ENCODE peak calls at places on chromosomes 6 and 20, in four cellular contexts. One of them, this sample, is unnamed.

GRCh38 chr6:162543221-162543620 is 184.3 kb downstream of the PRKN start:
- DNase-seq in A549: no peak
- DNase-seq in K562: no peak
- DNase-seq in HepG2: no peak
- DNase-seq in this sample: no peak

GRCh38 chr6:164929155-164929977 is 380.0 kb downstream of the C6orf118 start:
- DNase-seq in A549: no peak
- DNase-seq in K562: no peak
- DNase-seq in HepG2: no peak
- DNase-seq in this sample: no peak

GRCh38 chr6:122717350-122717749 is 62.2 kb upstream of the FABP7 start:
- DNase-seq in A549: no peak
- DNase-seq in K562: no peak
- DNase-seq in HepG2: no peak
- DNase-seq in this sample: no peak

GRCh38 chr6:40160826-40161225 is 226.6 kb upstream of the MOCS1 start:
- DNase-seq in A549: no peak
- DNase-seq in K562: peak
- DNase-seq in HepG2: no peak
- DNase-seq in this sample: no peak

GRCh38 chr20:51382986-51383821 is 159.3 kb downstream of the NFATC2 start:
- DNase-seq in A549: no peak
- DNase-seq in K562: no peak
- DNase-seq in HepG2: no peak
- DNase-seq in this sample: no peak

GRCh38 chr20:32798046-32798985 is 21.4 kb upstream of the MAPRE1 start:
- DNase-seq in A549: no peak
- DNase-seq in K562: no peak
- DNase-seq in HepG2: no peak
- DNase-seq in this sample: no peak

GRCh38 chr6:9647599-9647998 is 767.3 kb downstream of the TFAP2A start:
- DNase-seq in A549: no peak
- DNase-seq in K562: no peak
- DNase-seq in HepG2: no peak
- DNase-seq in this sample: no peak

GRCh38 chr20:24066075-24066700 is 77.6 kb upstream of the GGTLC1 start:
- DNase-seq in A549: no peak
- DNase-seq in K562: no peak
- DNase-seq in HepG2: no peak
- DNase-seq in this sample: no peak

GRCh38 chr6:75213112-75213511 is 7.3 kb upstream of the COL12A1 start:
- DNase-seq in A549: no peak
- DNase-seq in K562: no peak
- DNase-seq in HepG2: no peak
- DNase-seq in this sample: no peak

GRCh38 chr6:132912273-132912672 is 97.9 kb downstream of the RPS12 start:
- DNase-seq in A549: no peak
- DNase-seq in K562: no peak
- DNase-seq in HepG2: no peak
- DNase-seq in this sample: no peak

GRCh38 chr20:21280496-21281016 is 22.6 kb upstream of the XRN2 start:
- DNase-seq in A549: no peak
- DNase-seq in K562: no peak
- DNase-seq in HepG2: peak
- DNase-seq in this sample: no peak

GRCh38 chr20:62580733-62581132 is 61.6 kb upstream of the SLCO4A1 start:
- DNase-seq in A549: no peak
- DNase-seq in K562: no peak
- DNase-seq in HepG2: no peak
- DNase-seq in this sample: no peak

GRCh38 chr6:147132889-147133288 is 71.3 kb upstream of the STXBP5 start:
- DNase-seq in A549: no peak
- DNase-seq in K562: no peak
- DNase-seq in HepG2: no peak
- DNase-seq in this sample: no peak

GRCh38 chr6:134523903-134524302 is 206.0 kb upstream of the SGK1 start:
- DNase-seq in A549: no peak
- DNase-seq in K562: no peak
- DNase-seq in HepG2: no peak
- DNase-seq in this sample: no peak

GRCh38 chr6:38489951-38490350 is 149.8 kb downstream of the BTBD9 start:
- DNase-seq in A549: no peak
- DNase-seq in K562: no peak
- DNase-seq in HepG2: no peak
- DNase-seq in this sample: no peak

GRCh38 chr6:38701551-38701950 is 1.4 kb downstream of the GLO1 start:
- DNase-seq in A549: no peak
- DNase-seq in K562: no peak
- DNase-seq in HepG2: no peak
- DNase-seq in this sample: no peak

GRCh38 chr20:33277471-33278441 is 5.3 kb upstream of the BPIFB1 start:
- DNase-seq in A549: no peak
- DNase-seq in K562: no peak
- DNase-seq in HepG2: peak
- DNase-seq in this sample: no peak

GRCh38 chr6:491233-491632 is 99.7 kb downstream of the IRF4 start:
- DNase-seq in A549: no peak
- DNase-seq in K562: no peak
- DNase-seq in HepG2: no peak
- DNase-seq in this sample: no peak

GRCh38 chr20:31864521-31865400 is 5.6 kb downstream of the DUSP15 start:
- DNase-seq in A549: no peak
- DNase-seq in K562: no peak
- DNase-seq in HepG2: no peak
- DNase-seq in this sample: no peak

GRCh38 chr20:44909872-44910689 is at the start of gene PABPC1L:
- DNase-seq in A549: peak
- DNase-seq in K562: peak
- DNase-seq in HepG2: peak
- DNase-seq in this sample: peak

GRCh38 chr20:40265872-40266533 is 423.0 kb downstream of the MAFB start:
- DNase-seq in A549: no peak
- DNase-seq in K562: no peak
- DNase-seq in HepG2: peak
- DNase-seq in this sample: no peak

GRCh38 chr20:57102566-57102965 is 163.9 kb downstream of the BMP7 start:
- DNase-seq in A549: no peak
- DNase-seq in K562: no peak
- DNase-seq in HepG2: no peak
- DNase-seq in this sample: no peak

GRCh38 chr6:158042245-158042798 is 60.7 kb downstream of the SYNJ2 start:
- DNase-seq in A549: no peak
- DNase-seq in K562: peak
- DNase-seq in HepG2: peak
- DNase-seq in this sample: no peak

GRCh38 chr6:163355471-163355991 is 59.0 kb upstream of the QKI start:
- DNase-seq in A549: no peak
- DNase-seq in K562: no peak
- DNase-seq in HepG2: peak
- DNase-seq in this sample: no peak

GRCh38 chr20:48983423-48984400 is 62.2 kb downstream of the ARFGEF2 start:
- DNase-seq in A549: peak
- DNase-seq in K562: peak
- DNase-seq in HepG2: no peak
- DNase-seq in this sample: no peak

DNA sequence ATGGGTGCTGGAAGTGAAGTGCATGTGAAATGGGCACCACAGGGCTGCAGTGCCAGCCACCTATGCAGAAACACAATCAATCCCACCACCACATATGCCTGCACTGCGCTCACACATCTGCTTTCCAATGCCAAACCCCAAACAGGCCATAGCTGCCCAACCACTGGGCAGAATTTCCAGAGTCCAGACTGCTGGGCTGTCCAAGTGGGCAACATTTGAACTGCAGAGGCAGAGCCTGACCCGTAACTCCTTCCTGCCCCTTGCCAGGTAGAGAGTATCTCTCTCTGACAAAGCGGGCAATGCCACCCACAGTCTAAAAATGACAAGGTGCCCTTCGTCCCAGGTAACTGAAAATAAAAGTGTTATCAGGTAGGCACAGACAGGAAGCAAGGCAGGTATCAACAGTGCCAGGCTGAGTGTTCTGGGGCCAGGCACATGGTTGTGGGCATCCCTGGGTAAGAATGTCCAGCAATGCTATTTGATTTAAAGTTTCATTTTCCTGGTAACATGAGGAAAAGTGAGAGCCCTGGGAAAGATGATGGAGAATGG is 79.5 kb downstream of the FOXA2 start:
- DNase-seq in A549: no peak
- DNase-seq in K562: no peak
- DNase-seq in HepG2: no peak
- DNase-seq in this sample: no peak
- TF ChIP-seq KDM1A in A549: no peak
- TF ChIP-seq KDM1A in K562: no peak
- TF ChIP-seq KDM1A in HepG2: no peak
- TF ChIP-seq KDM1A in this sample: no peak

GRCh38 chr20:1391640-1392442 is 1.0 kb downstream of the FKBP1A start:
- DNase-seq in A549: no peak
- DNase-seq in K562: peak
- DNase-seq in HepG2: no peak
- DNase-seq in this sample: no peak
- TF ChIP-seq JUN in A549: no peak
- TF ChIP-seq JUN in K562: no peak
- TF ChIP-seq JUN in HepG2: no peak
- TF ChIP-seq JUN in this sample: no peak

DNA sequence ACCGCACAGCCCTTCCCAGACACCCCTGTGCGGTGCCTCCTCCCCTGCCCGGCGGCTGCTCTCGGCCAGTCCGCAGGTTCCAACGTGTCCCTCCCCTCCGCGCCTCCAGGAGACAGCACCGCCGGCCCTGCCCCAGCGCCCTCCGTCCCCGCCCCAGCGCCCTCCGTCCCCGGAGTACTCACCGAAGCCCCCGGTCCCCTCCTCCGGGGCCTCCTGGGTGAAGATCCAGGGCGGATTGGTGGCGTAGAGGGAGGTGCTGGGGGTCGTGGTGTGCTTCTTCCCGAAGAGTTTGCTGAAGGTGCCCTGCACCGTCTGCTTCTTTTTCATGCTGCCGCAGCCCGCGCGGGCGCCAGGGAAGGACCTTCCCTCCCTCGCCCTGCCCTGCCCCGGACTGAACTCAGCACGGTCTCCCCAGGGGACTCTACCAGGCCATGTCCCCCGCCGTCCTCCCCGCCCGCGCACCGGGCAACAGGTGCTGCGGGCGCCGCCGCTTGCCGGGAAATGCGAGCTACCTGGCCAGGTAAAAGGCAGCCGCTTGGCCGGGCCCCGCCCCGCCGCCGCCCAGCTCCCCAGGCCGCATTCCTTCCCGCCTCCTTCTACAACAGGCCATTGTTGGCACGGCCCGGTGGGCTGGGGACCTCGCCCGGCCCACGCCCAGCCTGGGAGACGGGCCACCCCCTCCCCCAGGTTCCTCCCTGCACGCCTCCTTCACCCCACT is at the start of gene C6orf132:
- DNase-seq in A549: no peak
- DNase-seq in K562: no peak
- DNase-seq in HepG2: peak
- DNase-seq in this sample: peak
- TF ChIP-seq KDM1A in A549: no peak
- TF ChIP-seq KDM1A in K562: no peak
- TF ChIP-seq KDM1A in HepG2: no peak
- TF ChIP-seq KDM1A in this sample: no peak

GRCh38 chr6:80967618-80968017 is 784.9 kb downstream of the TENT5A start:
- DNase-seq in A549: no peak
- DNase-seq in K562: no peak
- DNase-seq in HepG2: no peak
- DNase-seq in this sample: no peak
- TF ChIP-seq JUN in A549: no peak
- TF ChIP-seq JUN in K562: no peak
- TF ChIP-seq JUN in HepG2: no peak
- TF ChIP-seq JUN in this sample: no peak

DNA sequence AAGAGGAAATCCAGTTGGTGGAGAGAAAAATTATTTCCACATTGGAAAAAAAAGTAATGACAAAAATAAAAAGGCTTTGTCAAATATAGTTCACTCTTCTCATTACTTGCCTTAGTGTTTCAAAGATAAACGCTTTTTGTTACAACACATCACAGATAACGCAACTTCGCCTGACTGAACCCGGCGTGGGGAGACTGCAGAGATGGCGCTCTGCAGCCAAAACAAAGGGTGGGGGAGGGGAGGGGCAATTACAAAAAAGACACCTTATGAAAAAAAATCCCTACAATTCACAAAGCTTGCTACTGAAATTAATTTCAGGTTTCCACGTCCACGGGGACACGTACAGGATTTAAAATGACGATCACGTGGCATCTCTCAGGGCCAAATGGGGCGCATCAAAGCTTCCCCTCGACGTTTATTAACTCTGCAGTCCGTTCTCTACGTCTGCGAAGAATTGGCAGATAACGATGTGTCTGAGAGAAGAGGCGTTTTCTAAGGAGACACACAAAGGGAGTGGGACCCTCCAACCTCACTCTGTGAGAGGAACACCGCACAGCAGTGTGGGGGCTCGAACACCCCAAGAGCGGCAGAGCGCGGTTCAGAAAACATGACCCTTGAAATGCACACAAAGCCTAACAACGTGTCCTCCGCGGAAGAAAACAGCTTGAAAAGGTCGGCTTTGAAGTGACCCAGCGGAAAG is 1.5 kb upstream of the AFDN start:
- DNase-seq in A549: no peak
- DNase-seq in K562: peak
- DNase-seq in HepG2: no peak
- DNase-seq in this sample: no peak
- TF ChIP-seq KDM1A in A549: no peak
- TF ChIP-seq KDM1A in K562: no peak
- TF ChIP-seq KDM1A in HepG2: no peak
- TF ChIP-seq KDM1A in this sample: no peak

DNA sequence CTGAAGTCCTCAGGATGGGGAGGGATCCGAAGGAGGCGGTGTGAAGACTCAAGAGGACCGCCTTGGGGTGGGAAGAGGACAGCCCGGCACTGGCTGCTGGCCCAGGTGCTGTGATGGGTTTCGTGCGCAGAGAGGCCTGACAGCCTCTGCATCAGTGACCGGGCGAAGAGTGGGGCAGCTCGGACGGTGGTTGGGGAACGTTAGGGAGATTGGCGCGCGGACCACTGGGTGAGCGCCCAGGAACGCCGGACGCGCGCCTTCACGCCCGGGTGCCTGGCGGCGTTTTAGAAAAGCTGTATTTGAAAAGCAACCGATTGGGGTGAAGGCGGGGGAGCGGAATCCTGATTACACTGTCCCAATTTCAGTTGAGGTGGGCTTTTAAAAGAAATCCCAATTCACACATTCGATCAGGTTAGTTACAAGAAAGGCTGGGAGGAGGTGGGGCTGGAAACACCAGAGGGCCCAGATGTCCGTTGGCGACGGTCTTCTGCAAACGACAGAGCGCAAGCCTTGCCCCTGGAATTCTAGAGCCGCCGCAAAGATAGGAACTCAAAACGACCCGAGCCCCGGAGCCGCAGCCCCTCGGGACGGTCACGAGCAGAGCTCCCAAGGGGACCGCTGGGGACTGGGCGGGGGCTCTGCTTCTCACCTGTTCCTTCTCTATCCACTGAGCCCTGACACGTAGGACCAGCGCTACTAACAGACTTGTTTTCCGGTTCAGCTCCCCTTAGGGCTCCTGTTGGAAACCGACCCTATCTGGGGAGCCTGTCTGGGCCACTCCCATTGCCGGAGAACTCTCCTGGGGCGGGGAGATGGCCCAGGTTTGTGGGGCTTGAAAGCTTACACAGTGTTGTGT is 8.5 kb upstream of the TRIM40 start:
- DNase-seq in A549: no peak
- DNase-seq in K562: no peak
- DNase-seq in HepG2: no peak
- DNase-seq in this sample: peak
- TF ChIP-seq JUN in A549: no peak
- TF ChIP-seq JUN in K562: no peak
- TF ChIP-seq JUN in HepG2: no peak
- TF ChIP-seq JUN in this sample: no peak

This sample was measured in H1.